ENCODE peak calls at places on chromosomes 7 and 10, in eight cellular contexts. One of them, this sample, is unnamed.

GRCh38 chr10:85858776-85859515 is 507.6 kb downstream of the GRID1 start:
- DNase-seq in adrenal gland: no peak
- DNase-seq in IMR-90: no peak
- DNase-seq in epithelial cell of proximal tubule: no peak
- DNase-seq in dorsolateral prefrontal cortex: no peak
- DNase-seq in endothelial cell: no peak
- DNase-seq in astrocyte of the spinal cord: no peak
- DNase-seq in H9: no peak
- DNase-seq in this sample: no peak

GRCh38 chr7:28410628-28411578 is 1.4 kb upstream of the CREB5 start:
- DNase-seq in adrenal gland: peak; percentile 26
- DNase-seq in IMR-90: peak; percentile 90
- DNase-seq in epithelial cell of proximal tubule: no peak
- DNase-seq in dorsolateral prefrontal cortex: no peak
- DNase-seq in endothelial cell: no peak
- DNase-seq in astrocyte of the spinal cord: peak; percentile 67
- DNase-seq in H9: peak; percentile 38
- DNase-seq in this sample: peak; percentile 63

GRCh38 chr10:89550509-89550908 is 15.1 kb upstream of the SLC16A12 start:
- DNase-seq in adrenal gland: no peak
- DNase-seq in IMR-90: peak; percentile 57
- DNase-seq in epithelial cell of proximal tubule: no peak
- DNase-seq in dorsolateral prefrontal cortex: no peak
- DNase-seq in endothelial cell: no peak
- DNase-seq in astrocyte of the spinal cord: no peak
- DNase-seq in H9: no peak
- DNase-seq in this sample: peak; percentile 81

GRCh38 chr10:78756604-78757442 is 311.9 kb upstream of the ZMIZ1 start:
- DNase-seq in adrenal gland: peak; percentile 90
- DNase-seq in IMR-90: peak; percentile 98
- DNase-seq in epithelial cell of proximal tubule: peak; percentile 88
- DNase-seq in dorsolateral prefrontal cortex: peak; percentile 69
- DNase-seq in endothelial cell: peak; percentile 52
- DNase-seq in astrocyte of the spinal cord: peak; percentile 94
- DNase-seq in H9: no peak
- DNase-seq in this sample: peak; percentile 88

GRCh38 chr7:97022451-97023306 is 2.0 kb downstream of the DLX5 start:
- DNase-seq in adrenal gland: no peak
- DNase-seq in IMR-90: no peak
- DNase-seq in epithelial cell of proximal tubule: no peak
- DNase-seq in dorsolateral prefrontal cortex: no peak
- DNase-seq in endothelial cell: no peak
- DNase-seq in astrocyte of the spinal cord: no peak
- DNase-seq in H9: no peak
- DNase-seq in this sample: no peak

GRCh38 chr10:116490028-116490662 is 55.6 kb upstream of the PNLIP start:
- DNase-seq in adrenal gland: no peak
- DNase-seq in IMR-90: peak; percentile 16
- DNase-seq in epithelial cell of proximal tubule: no peak
- DNase-seq in dorsolateral prefrontal cortex: no peak
- DNase-seq in endothelial cell: no peak
- DNase-seq in astrocyte of the spinal cord: peak; percentile 22
- DNase-seq in H9: no peak
- DNase-seq in this sample: no peak

GRCh38 chr7:109003742-109004141 is 434.1 kb downstream of the DNAJB9 start:
- DNase-seq in adrenal gland: no peak
- DNase-seq in IMR-90: no peak
- DNase-seq in epithelial cell of proximal tubule: peak; percentile 2
- DNase-seq in dorsolateral prefrontal cortex: no peak
- DNase-seq in endothelial cell: no peak
- DNase-seq in astrocyte of the spinal cord: peak; percentile 48
- DNase-seq in H9: no peak
- DNase-seq in this sample: no peak

GRCh38 chr10:99329238-99329890 is at the start of gene CNNM1:
- DNase-seq in adrenal gland: peak; percentile 23
- DNase-seq in IMR-90: no peak
- DNase-seq in epithelial cell of proximal tubule: no peak
- DNase-seq in dorsolateral prefrontal cortex: no peak
- DNase-seq in endothelial cell: peak; percentile 26
- DNase-seq in astrocyte of the spinal cord: no peak
- DNase-seq in H9: peak; percentile 72
- DNase-seq in this sample: no peak

GRCh38 chr7:4681922-4682620 is at the start of gene FOXK1:
- DNase-seq in adrenal gland: peak; percentile 74
- DNase-seq in IMR-90: peak; percentile 65
- DNase-seq in epithelial cell of proximal tubule: no peak
- DNase-seq in dorsolateral prefrontal cortex: no peak
- DNase-seq in endothelial cell: peak; percentile 80
- DNase-seq in astrocyte of the spinal cord: peak; percentile 59
- DNase-seq in H9: peak; percentile 59
- DNase-seq in this sample: peak; percentile 85

GRCh38 chr10:58356756-58357155 is 21.9 kb downstream of the UBE2D1 start:
- DNase-seq in adrenal gland: peak; percentile 59
- DNase-seq in IMR-90: no peak
- DNase-seq in epithelial cell of proximal tubule: no peak
- DNase-seq in dorsolateral prefrontal cortex: no peak
- DNase-seq in endothelial cell: no peak
- DNase-seq in astrocyte of the spinal cord: no peak
- DNase-seq in H9: no peak
- DNase-seq in this sample: no peak

GRCh38 chr7:106273009-106273695 is 11.6 kb downstream of the NAMPT start:
- DNase-seq in adrenal gland: no peak
- DNase-seq in IMR-90: no peak
- DNase-seq in epithelial cell of proximal tubule: no peak
- DNase-seq in dorsolateral prefrontal cortex: no peak
- DNase-seq in endothelial cell: no peak
- DNase-seq in astrocyte of the spinal cord: no peak
- DNase-seq in H9: no peak
- DNase-seq in this sample: no peak

GRCh38 chr7:71511361-71511807 is 379.4 kb downstream of the GALNT17 start:
- DNase-seq in adrenal gland: no peak
- DNase-seq in IMR-90: no peak
- DNase-seq in epithelial cell of proximal tubule: no peak
- DNase-seq in dorsolateral prefrontal cortex: no peak
- DNase-seq in endothelial cell: no peak
- DNase-seq in astrocyte of the spinal cord: no peak
- DNase-seq in H9: peak; percentile 37
- DNase-seq in this sample: no peak

DNA sequence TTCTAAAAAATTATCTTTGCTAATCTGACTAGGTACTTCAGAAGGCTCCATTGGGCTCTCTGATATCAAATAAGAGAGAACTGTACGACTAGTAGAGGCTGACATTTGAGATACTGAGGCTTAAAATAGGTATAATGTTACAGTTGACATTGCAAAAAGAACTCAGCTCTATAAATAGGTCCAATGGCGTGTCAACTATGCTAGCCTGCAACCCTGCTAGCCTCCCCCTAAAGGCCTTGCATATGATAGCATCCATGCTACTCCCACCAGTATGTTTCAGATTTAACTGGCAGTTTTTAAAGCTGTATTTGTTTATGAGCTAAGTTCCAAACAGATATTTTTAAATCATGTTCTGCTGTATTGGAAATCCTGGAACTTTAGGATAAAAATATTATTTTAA is at the start of gene PPP1R3A:
- DNase-seq in adrenal gland: no peak
- DNase-seq in IMR-90: peak; percentile 11
- DNase-seq in epithelial cell of proximal tubule: no peak
- DNase-seq in dorsolateral prefrontal cortex: no peak
- DNase-seq in endothelial cell: no peak
- DNase-seq in astrocyte of the spinal cord: no peak
- DNase-seq in H9: no peak
- DNase-seq in this sample: peak; percentile 40
- TF ChIP-seq CTCF in adrenal gland: no peak
- TF ChIP-seq CTCF in IMR-90: no peak
- TF ChIP-seq CTCF in epithelial cell of proximal tubule: peak; percentile 5
- TF ChIP-seq CTCF in dorsolateral prefrontal cortex: no peak
- TF ChIP-seq CTCF in endothelial cell: no peak
- TF ChIP-seq CTCF in astrocyte of the spinal cord: peak; percentile 7
- TF ChIP-seq CTCF in H9: peak; percentile 38
- TF ChIP-seq CTCF in this sample: no peak

GRCh38 chr7:110095372-110096052 is 995.4 kb upstream of the LRRN3 start:
- DNase-seq in adrenal gland: no peak
- DNase-seq in IMR-90: no peak
- DNase-seq in epithelial cell of proximal tubule: no peak
- DNase-seq in dorsolateral prefrontal cortex: no peak
- DNase-seq in endothelial cell: no peak
- DNase-seq in astrocyte of the spinal cord: no peak
- DNase-seq in H9: no peak
- DNase-seq in this sample: no peak

GRCh38 chr7:110084177-110084807 is 1006.6 kb upstream of the LRRN3 start:
- DNase-seq in adrenal gland: no peak
- DNase-seq in IMR-90: peak; percentile 28
- DNase-seq in epithelial cell of proximal tubule: no peak
- DNase-seq in dorsolateral prefrontal cortex: peak; percentile 29
- DNase-seq in endothelial cell: no peak
- DNase-seq in astrocyte of the spinal cord: no peak
- DNase-seq in H9: no peak
- DNase-seq in this sample: no peak

DNA sequence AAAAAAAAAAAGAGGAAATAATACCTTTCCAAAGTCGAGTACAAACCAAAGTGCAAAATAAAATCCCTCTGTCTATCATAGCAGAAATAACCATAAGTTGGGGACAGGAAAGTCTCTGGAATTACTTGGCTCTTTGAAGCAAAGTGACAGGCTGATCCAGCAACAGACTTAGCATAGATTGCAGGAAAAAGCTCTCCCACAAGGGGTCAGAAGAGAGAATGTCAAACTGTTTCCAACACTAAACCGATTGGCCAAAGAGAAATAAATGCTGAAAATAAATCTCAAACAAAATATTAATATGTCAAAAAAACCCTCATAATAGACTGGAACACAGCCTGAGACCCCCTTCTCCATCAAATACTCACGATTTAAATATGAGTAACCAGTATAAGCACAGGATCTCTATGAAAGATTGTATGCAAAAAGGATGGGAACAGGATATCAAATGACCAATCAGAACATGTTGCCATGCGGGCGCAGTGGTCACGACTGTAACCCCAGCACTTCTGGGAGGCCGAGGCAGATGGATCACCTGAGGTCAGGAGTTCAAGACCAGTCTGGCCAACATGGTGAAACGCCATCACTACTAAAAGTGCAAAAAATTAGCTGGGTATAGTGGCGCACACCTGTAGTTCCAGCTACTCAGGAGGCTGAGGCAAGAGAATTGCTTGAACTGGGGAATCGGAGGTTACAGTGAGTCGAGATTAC is 1000.7 kb upstream of the LRRN3 start:
- DNase-seq in adrenal gland: peak; percentile 30
- DNase-seq in IMR-90: peak; percentile 37
- DNase-seq in epithelial cell of proximal tubule: no peak
- DNase-seq in dorsolateral prefrontal cortex: no peak
- DNase-seq in endothelial cell: peak; percentile 16
- DNase-seq in astrocyte of the spinal cord: peak; percentile 25
- DNase-seq in H9: no peak
- DNase-seq in this sample: no peak
- TF ChIP-seq CTCF in adrenal gland: peak; percentile 56
- TF ChIP-seq CTCF in IMR-90: peak; percentile 48
- TF ChIP-seq CTCF in epithelial cell of proximal tubule: peak; percentile 74
- TF ChIP-seq CTCF in dorsolateral prefrontal cortex: no peak
- TF ChIP-seq CTCF in endothelial cell: no peak
- TF ChIP-seq CTCF in astrocyte of the spinal cord: peak; percentile 67
- TF ChIP-seq CTCF in H9: peak; percentile 63
- TF ChIP-seq CTCF in this sample: no peak

GRCh38 chr7:140638311-140638791 is 2.3 kb downstream of the DENND2A start:
- DNase-seq in adrenal gland: no peak
- DNase-seq in IMR-90: peak; percentile 82
- DNase-seq in epithelial cell of proximal tubule: no peak
- DNase-seq in dorsolateral prefrontal cortex: no peak
- DNase-seq in endothelial cell: no peak
- DNase-seq in astrocyte of the spinal cord: peak; percentile 76
- DNase-seq in H9: peak; percentile 84
- DNase-seq in this sample: no peak
- TF ChIP-seq CTCF in adrenal gland: no peak
- TF ChIP-seq CTCF in IMR-90: peak; percentile 41
- TF ChIP-seq CTCF in epithelial cell of proximal tubule: peak; percentile 21
- TF ChIP-seq CTCF in dorsolateral prefrontal cortex: no peak
- TF ChIP-seq CTCF in endothelial cell: no peak
- TF ChIP-seq CTCF in astrocyte of the spinal cord: peak; percentile 50
- TF ChIP-seq CTCF in H9: peak; percentile 43
- TF ChIP-seq CTCF in this sample: peak; percentile 24

GRCh38 chr7:54846272-54846671 is 87.3 kb upstream of the SEC61G start:
- DNase-seq in adrenal gland: no peak
- DNase-seq in IMR-90: peak; percentile 84
- DNase-seq in epithelial cell of proximal tubule: no peak
- DNase-seq in dorsolateral prefrontal cortex: no peak
- DNase-seq in endothelial cell: no peak
- DNase-seq in astrocyte of the spinal cord: no peak
- DNase-seq in H9: no peak
- DNase-seq in this sample: no peak
- TF ChIP-seq CTCF in adrenal gland: no peak
- TF ChIP-seq CTCF in IMR-90: no peak
- TF ChIP-seq CTCF in epithelial cell of proximal tubule: no peak
- TF ChIP-seq CTCF in dorsolateral prefrontal cortex: no peak
- TF ChIP-seq CTCF in endothelial cell: no peak
- TF ChIP-seq CTCF in astrocyte of the spinal cord: no peak
- TF ChIP-seq CTCF in H9: no peak
- TF ChIP-seq CTCF in this sample: no peak

GRCh38 chr7:17971392-17971791 is 31.1 kb upstream of the SNX13 start:
- DNase-seq in adrenal gland: no peak
- DNase-seq in IMR-90: peak; percentile 33
- DNase-seq in epithelial cell of proximal tubule: no peak
- DNase-seq in dorsolateral prefrontal cortex: no peak
- DNase-seq in endothelial cell: no peak
- DNase-seq in astrocyte of the spinal cord: peak; percentile 32
- DNase-seq in H9: no peak
- DNase-seq in this sample: no peak
- TF ChIP-seq CTCF in adrenal gland: peak; percentile 21
- TF ChIP-seq CTCF in IMR-90: peak; percentile 46
- TF ChIP-seq CTCF in epithelial cell of proximal tubule: peak; percentile 30
- TF ChIP-seq CTCF in dorsolateral prefrontal cortex: peak; percentile 45
- TF ChIP-seq CTCF in endothelial cell: no peak
- TF ChIP-seq CTCF in astrocyte of the spinal cord: no peak
- TF ChIP-seq CTCF in H9: no peak
- TF ChIP-seq CTCF in this sample: peak; percentile 48

GRCh38 chr7:99380032-99380822 is 5.7 kb downstream of the ARPC1B start:
- DNase-seq in adrenal gland: peak; percentile 50
- DNase-seq in IMR-90: peak; percentile 44
- DNase-seq in epithelial cell of proximal tubule: no peak
- DNase-seq in dorsolateral prefrontal cortex: no peak
- DNase-seq in endothelial cell: no peak
- DNase-seq in astrocyte of the spinal cord: peak; percentile 22
- DNase-seq in H9: no peak
- DNase-seq in this sample: peak; percentile 61
- TF ChIP-seq CTCF in adrenal gland: no peak
- TF ChIP-seq CTCF in IMR-90: no peak
- TF ChIP-seq CTCF in epithelial cell of proximal tubule: no peak
- TF ChIP-seq CTCF in dorsolateral prefrontal cortex: no peak
- TF ChIP-seq CTCF in endothelial cell: no peak
- TF ChIP-seq CTCF in astrocyte of the spinal cord: no peak
- TF ChIP-seq CTCF in H9: no peak
- TF ChIP-seq CTCF in this sample: no peak

DNA sequence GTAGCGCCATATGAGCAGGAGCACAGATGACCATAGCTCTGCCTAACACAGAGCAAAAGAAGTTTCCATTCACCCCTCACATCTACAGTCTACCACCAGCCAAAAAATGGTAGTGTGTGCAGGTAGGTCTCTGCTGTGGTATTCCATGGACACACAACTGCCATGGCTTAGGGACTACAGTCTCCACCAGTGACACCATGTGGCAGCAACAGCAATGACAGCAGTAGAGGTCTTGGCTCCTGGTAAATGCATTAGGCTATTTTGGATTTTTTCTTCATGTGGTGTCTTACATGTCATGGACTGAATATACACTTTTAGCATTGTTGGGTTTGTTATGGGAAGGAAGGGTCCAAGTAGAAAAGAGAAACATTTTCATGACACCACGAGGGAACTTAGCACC is 70.1 kb upstream of the CABCOCO1 start:
- DNase-seq in adrenal gland: peak; percentile 33
- DNase-seq in IMR-90: no peak
- DNase-seq in epithelial cell of proximal tubule: no peak
- DNase-seq in dorsolateral prefrontal cortex: no peak
- DNase-seq in endothelial cell: peak; percentile 15
- DNase-seq in astrocyte of the spinal cord: no peak
- DNase-seq in H9: peak; percentile 47
- DNase-seq in this sample: no peak
- TF ChIP-seq CTCF in adrenal gland: peak; percentile 41
- TF ChIP-seq CTCF in IMR-90: no peak
- TF ChIP-seq CTCF in epithelial cell of proximal tubule: peak; percentile 65
- TF ChIP-seq CTCF in dorsolateral prefrontal cortex: peak; percentile 15
- TF ChIP-seq CTCF in endothelial cell: peak; percentile 49
- TF ChIP-seq CTCF in astrocyte of the spinal cord: peak; percentile 32
- TF ChIP-seq CTCF in H9: peak; percentile 65
- TF ChIP-seq CTCF in this sample: no peak